ENCODE peak calls at places on chromosomes 11 and 22, in five cellular contexts. Y is LoVo, D is AG08396, K is ovary, L is ELR. Q is an unnamed sample.

GRCh38 chr11:58912124-58912523 is 27.2 kb upstream of the GLYATL1 start:
- DNase-seq in Y (no peak), D (peak; percentile 15), K (no peak), L (peak; percentile 74), Q (no peak)

GRCh38 chr11:64007160-64007628 is 21.0 kb downstream of the OTUB1 start:
- DNase-seq in Y (no peak), D (peak; percentile 79), K (no peak), L (peak; percentile 76), Q (no peak)

GRCh38 chr11:69640995-69641581 is at the start of gene CCND1:
- DNase-seq in Y (peak; percentile 88), D (peak; percentile 92), K (no peak), L (peak; percentile 94), Q (peak; percentile 85)

GRCh38 chr11:73538381-73538872 is 59.5 kb downstream of the FAM168A start:
- DNase-seq in Y (no peak), D (no peak), K (no peak), L (no peak), Q (no peak)

GRCh38 chr11:1766719-1767398 is 3.1 kb upstream of the CTSD start:
- DNase-seq in Y (no peak), D (no peak), K (no peak), L (no peak), Q (peak; percentile 16)

GRCh38 chr11:124672531-124673215 is 866 bp downstream of the SIAE start:
- DNase-seq in Y (no peak), D (no peak), K (no peak), L (no peak), Q (no peak)

GRCh38 chr11:111502611-111503010 is 9.6 kb downstream of the BTG4 start:
- DNase-seq in Y (no peak), D (no peak), K (no peak), L (no peak), Q (no peak)

GRCh38 chr22:31490496-31490925 is 869 bp upstream of the EIF4ENIF1 start:
- DNase-seq in Y (peak; percentile 47), D (peak; percentile 79), K (no peak), L (peak; percentile 86), Q (peak; percentile 49)

GRCh38 chr11:112931686-112932085 is 29.5 kb upstream of the NCAM1 start:
- DNase-seq in Y (no peak), D (no peak), K (no peak), L (no peak), Q (no peak)

GRCh38 chr11:64372802-64373597 is 14.0 kb downstream of the RPS6KA4 start:
- DNase-seq in Y (peak; percentile 92), D (peak; percentile 80), K (no peak), L (no peak), Q (peak; percentile 72)